ENCODE peak calls at places on chromosomes 6 and 20, in nine cellular contexts. Y is effector CD4-positive, alpha-beta T cell; Q is NCI-H69; V is head of caudate nucleus; F is HFF-Myc; M is colonic mucosa; P is left ventricle myocardium superior; U is stimulated activated CD4-positive, alpha-beta T cell treated with anti-CD3 and anti-CD28 coated beads, Interleukin-15, amount 100 ng/mL, for 24 hours; D is GM12892. C is an unnamed sample.

GRCh38 chr6:551405-551804 is 105.5 kb downstream of the HUS1B start:
- DNase-seq in Y (no peak), Q (peak), V (no peak), F (peak), M (no peak), P (no peak), U (peak), D (no peak), C (no peak)

GRCh38 chr20:63519765-63520593 is 586 bp upstream of the PPDPF start:
- DNase-seq in Y (peak), Q (peak), V (no peak), F (no peak), M (peak), P (peak), U (peak), D (peak), C (no peak)

GRCh38 chr20:9837634-9838033 is 1.2 kb downstream of the PAK5 start:
- DNase-seq in Y (no peak), Q (no peak), V (no peak), F (no peak), M (no peak), P (no peak), U (no peak), D (no peak), C (no peak)

GRCh38 chr6:27901801-27902200 is 10.4 kb downstream of the OR2B2 start:
- DNase-seq in Y (no peak), Q (peak), V (no peak), F (no peak), M (no peak), P (no peak), U (no peak), D (no peak), C (no peak)

GRCh38 chr6:6781172-6781876 is 192.8 kb downstream of the LY86 start:
- DNase-seq in Y (no peak), Q (peak), V (no peak), F (peak), M (no peak), P (peak), U (no peak), D (no peak), C (no peak)

GRCh38 chr6:118768904-118769325 is 117.5 kb upstream of the CEP85L start:
- DNase-seq in Y (no peak), Q (peak), V (no peak), F (no peak), M (no peak), P (no peak), U (peak), D (no peak), C (no peak)

GRCh38 chr6:37502703-37503485 is 3.2 kb upstream of the CCDC167 start:
- DNase-seq in Y (peak), Q (peak), V (no peak), F (no peak), M (no peak), P (no peak), U (no peak), D (no peak), C (peak)

GRCh38 chr6:6600865-6601264 is 12.3 kb downstream of the LY86 start:
- DNase-seq in Y (no peak), Q (peak), V (no peak), F (no peak), M (no peak), P (no peak), U (no peak), D (no peak), C (no peak)

GRCh38 chr6:149545258-149545753 is 537 bp downstream of the PPIL4 start:
- DNase-seq in Y (peak), Q (peak), V (peak), F (no peak), M (peak), P (peak), U (peak), D (no peak), C (peak)

GRCh38 chr6:156167289-156168076 is 609.7 kb upstream of the ARID1B start:
- DNase-seq in Y (no peak), Q (peak), V (no peak), F (no peak), M (no peak), P (peak), U (no peak), D (no peak), C (peak)

GRCh38 chr6:11431455-11431937 is 106.1 kb upstream of the TMEM170B start:
- DNase-seq in Y (no peak), Q (no peak), V (no peak), F (no peak), M (no peak), P (no peak), U (no peak), D (no peak), C (no peak)

GRCh38 chr6:42367353-42368011 is 84.2 kb downstream of the TRERF1 start:
- DNase-seq in Y (no peak), Q (no peak), V (peak), F (no peak), M (no peak), P (no peak), U (peak), D (peak), C (no peak)

GRCh38 chr6:64831680-64832079 is 875.3 kb downstream of the EYS start:
- DNase-seq in Y (no peak), Q (no peak), V (no peak), F (no peak), M (no peak), P (no peak), U (no peak), D (no peak), C (no peak)